ENCODE peak calls at places on chromosomes 7 and 10, in six cellular contexts. F is cardiac septum, D is hepatocyte, A is iris pigment epithelial cell, M is lower leg skin, Z is mucosa of descending colon. E is an unnamed sample.

GRCh38 chr10:113060221-113061053 is 110.4 kb downstream of the TCF7L2 start:
- DNase-seq in F (no peak), D (peak; percentile 52), A (no peak), M (peak; percentile 91), Z (peak; percentile 56), E (peak; percentile 22)

GRCh38 chr7:29330136-29330535 is 135.6 kb downstream of the CHN2 start:
- DNase-seq in F (no peak), D (no peak), A (no peak), M (no peak), Z (no peak), E (no peak)

GRCh38 chr7:46948776-46949175 is 633.1 kb downstream of the TNS3 start:
- DNase-seq in F (no peak), D (no peak), A (no peak), M (no peak), Z (no peak), E (no peak)

GRCh38 chr10:105239311-105240215 is 598.5 kb downstream of the SORCS3 start:
- DNase-seq in F (no peak), D (no peak), A (no peak), M (no peak), Z (no peak), E (no peak)

GRCh38 chr7:141495057-141495456 is 56.2 kb upstream of the AGK start:
- DNase-seq in F (no peak), D (no peak), A (no peak), M (no peak), Z (no peak), E (no peak)

GRCh38 chr7:108413782-108414492 is 42.3 kb downstream of the NRCAM start:
- DNase-seq in F (no peak), D (no peak), A (peak; percentile 67), M (no peak), Z (no peak), E (no peak)

GRCh38 chr7:43071604-43072003 is 40.8 kb upstream of the HECW1 start:
- DNase-seq in F (no peak), D (peak; percentile 20), A (peak; percentile 0), M (no peak), Z (no peak), E (no peak)

GRCh38 chr10:78442836-78443550 is 409.3 kb downstream of the RPS24 start:
- DNase-seq in F (peak; percentile 54), D (peak; percentile 48), A (no peak), M (peak; percentile 79), Z (no peak), E (no peak)

GRCh38 chr10:44628921-44629320 is 244.0 kb upstream of the CXCL12 start:
- DNase-seq in F (no peak), D (peak; percentile 23), A (peak; percentile 91), M (no peak), Z (no peak), E (no peak)

GRCh38 chr7:101315336-101315735 is 6.3 kb downstream of the IFT22 start:
- DNase-seq in F (no peak), D (peak; percentile 64), A (peak; percentile 71), M (no peak), Z (peak; percentile 47), E (no peak)

GRCh38 chr10:21662635-21663034 is 128.6 kb downstream of the MLLT10 start:
- DNase-seq in F (no peak), D (no peak), A (no peak), M (no peak), Z (no peak), E (no peak)

GRCh38 chr10:92181575-92181974 is 109.3 kb downstream of the CPEB3 start:
- DNase-seq in F (no peak), D (peak; percentile 19), A (peak; percentile 12), M (no peak), Z (no peak), E (no peak)